ENCODE peak calls at places on chromosomes 1 and 21, in nine cellular contexts. Y, B, G, J, N, T, E, D and W are unnamed samples.

GRCh38 chr21:25342811-25343210 is 264.5 kb downstream of the MRPL39 start:
- DNase-seq in Y (no peak), E (no peak), N (no peak), D (no peak), B (no peak), G (no peak), T (no peak), J (no peak), W (no peak)

GRCh38 chr21:39674794-39675193 is 62.1 kb downstream of the B3GALT5 start:
- DNase-seq in J (no peak), D (no peak), B (no peak), T (no peak), Y (no peak), G (no peak), N (no peak), E (no peak), W (no peak)

GRCh38 chr1:119323216-119323982 is 45.2 kb upstream of the HAO2 start:
- DNase-seq in J (no peak), G (no peak), T (no peak), B (no peak), E (no peak), N (no peak), D (no peak), Y (no peak), W (no peak)

GRCh38 chr1:149986486-149987296 is 23.8 kb downstream of the OTUD7B start:
- DNase-seq in T (no peak), J (no peak), E (no peak), B (no peak), Y (no peak), G (no peak), N (no peak), D (peak; percentile 70), W (no peak)

GRCh38 chr1:248757784-248758195 is 2.2 kb upstream of the LYPD8 start:
- DNase-seq in G (no peak), B (no peak), J (no peak), N (peak; percentile 47), T (no peak), E (no peak), D (no peak), Y (no peak), W (no peak)

GRCh38 chr1:166172106-166172505 is 5.3 kb upstream of the FAM78B start:
- DNase-seq in G (no peak), N (peak; percentile 39), Y (no peak), T (no peak), B (no peak), D (no peak), J (no peak), E (no peak), W (no peak)

GRCh38 chr1:154972517-154973343 is 1.8 kb upstream of the CKS1B start:
- DNase-seq in G (peak; percentile 91), N (peak; percentile 66), B (no peak), D (peak; percentile 97), J (peak; percentile 34), Y (no peak), T (no peak), E (peak; percentile 61), W (peak; percentile 43)

GRCh38 chr1:226649780-226650179 is 89.3 kb downstream of the ITPKB start:
- DNase-seq in Y (no peak), D (no peak), J (no peak), T (peak; percentile 26), N (no peak), B (no peak), G (no peak), E (no peak), W (no peak)